ENCODE peak calls at places on chromosomes 1 and 21, in four cellular contexts. One of them, this sample, is unnamed.

GRCh38 chr1:208533746-208534603 is 289.8 kb upstream of the PLXNA2 start:
- DNase-seq in CD8-positive, alpha-beta T cell: no peak
- DNase-seq in brain microvascular endothelial cell: no peak
- DNase-seq in cardiac fibroblast: no peak
- DNase-seq in this sample: no peak

GRCh38 chr1:201252833-201253810 is 30.2 kb upstream of the PKP1 start:
- DNase-seq in CD8-positive, alpha-beta T cell: no peak
- DNase-seq in brain microvascular endothelial cell: no peak
- DNase-seq in cardiac fibroblast: no peak
- DNase-seq in this sample: no peak

GRCh38 chr1:44084998-44085675 is 33.5 kb upstream of the KLF17 start:
- DNase-seq in CD8-positive, alpha-beta T cell: no peak
- DNase-seq in brain microvascular endothelial cell: peak; percentile 67
- DNase-seq in cardiac fibroblast: peak; percentile 87
- DNase-seq in this sample: peak; percentile 72

GRCh38 chr1:7478797-7479499 is 292.1 kb upstream of the VAMP3 start:
- DNase-seq in CD8-positive, alpha-beta T cell: no peak
- DNase-seq in brain microvascular endothelial cell: peak; percentile 94
- DNase-seq in cardiac fibroblast: peak; percentile 85
- DNase-seq in this sample: peak; percentile 88

GRCh38 chr1:243471754-243472725 is 216.2 kb downstream of the SDCCAG8 start:
- DNase-seq in CD8-positive, alpha-beta T cell: no peak
- DNase-seq in brain microvascular endothelial cell: no peak
- DNase-seq in cardiac fibroblast: no peak
- DNase-seq in this sample: peak; percentile 47

GRCh38 chr1:37676281-37677243 is 15.8 kb upstream of the CDCA8 start:
- DNase-seq in CD8-positive, alpha-beta T cell: no peak
- DNase-seq in brain microvascular endothelial cell: no peak
- DNase-seq in cardiac fibroblast: no peak
- DNase-seq in this sample: no peak

GRCh38 chr21:21412096-21412495 is 413.9 kb downstream of the NCAM2 start:
- DNase-seq in CD8-positive, alpha-beta T cell: no peak
- DNase-seq in brain microvascular endothelial cell: no peak
- DNase-seq in cardiac fibroblast: no peak
- DNase-seq in this sample: no peak

GRCh38 chr1:29824025-29824424 is 587.7 kb downstream of the PTPRU start:
- DNase-seq in CD8-positive, alpha-beta T cell: peak; percentile 25
- DNase-seq in brain microvascular endothelial cell: no peak
- DNase-seq in cardiac fibroblast: no peak
- DNase-seq in this sample: no peak

GRCh38 chr1:116764466-116764896 is 10.3 kb downstream of the CD2 start:
- DNase-seq in CD8-positive, alpha-beta T cell: no peak
- DNase-seq in brain microvascular endothelial cell: no peak
- DNase-seq in cardiac fibroblast: no peak
- DNase-seq in this sample: no peak

GRCh38 chr1:15056515-15057285 is 96.8 kb upstream of the TMEM51 start:
- DNase-seq in CD8-positive, alpha-beta T cell: no peak
- DNase-seq in brain microvascular endothelial cell: peak; percentile 38
- DNase-seq in cardiac fibroblast: peak; percentile 35
- DNase-seq in this sample: peak; percentile 43

GRCh38 chr1:9101510-9102146 is 27.3 kb downstream of the GPR157 start:
- DNase-seq in CD8-positive, alpha-beta T cell: no peak
- DNase-seq in brain microvascular endothelial cell: peak; percentile 63
- DNase-seq in cardiac fibroblast: peak; percentile 78
- DNase-seq in this sample: peak; percentile 60

GRCh38 chr1:78070758-78071157 is 25.0 kb downstream of the GIPC2 start:
- DNase-seq in CD8-positive, alpha-beta T cell: no peak
- DNase-seq in brain microvascular endothelial cell: peak; percentile 70
- DNase-seq in cardiac fibroblast: peak; percentile 50
- DNase-seq in this sample: peak; percentile 88

GRCh38 chr1:235054466-235054865 is 74.2 kb downstream of the TOMM20 start:
- DNase-seq in CD8-positive, alpha-beta T cell: no peak
- DNase-seq in brain microvascular endothelial cell: no peak
- DNase-seq in cardiac fibroblast: no peak
- DNase-seq in this sample: no peak

GRCh38 chr1:155706101-155706619 is 17.3 kb downstream of the DAP3 start:
- DNase-seq in CD8-positive, alpha-beta T cell: no peak
- DNase-seq in brain microvascular endothelial cell: peak; percentile 75
- DNase-seq in cardiac fibroblast: peak; percentile 35
- DNase-seq in this sample: peak; percentile 59

GRCh38 chr21:42221581-42222345 is 2.8 kb downstream of the ABCG1 start:
- DNase-seq in CD8-positive, alpha-beta T cell: no peak
- DNase-seq in brain microvascular endothelial cell: peak; percentile 74
- DNase-seq in cardiac fibroblast: peak; percentile 86
- DNase-seq in this sample: peak; percentile 27

GRCh38 chr1:186066411-186066810 is 308.6 kb downstream of the TPR start:
- DNase-seq in CD8-positive, alpha-beta T cell: no peak
- DNase-seq in brain microvascular endothelial cell: no peak
- DNase-seq in cardiac fibroblast: no peak
- DNase-seq in this sample: no peak

GRCh38 chr1:161001537-161001936 is 19.4 kb downstream of the F11R start:
- DNase-seq in CD8-positive, alpha-beta T cell: no peak
- DNase-seq in brain microvascular endothelial cell: no peak
- DNase-seq in cardiac fibroblast: peak; percentile 26
- DNase-seq in this sample: no peak

GRCh38 chr1:109923131-109923945 is 12.7 kb downstream of the CSF1 start:
- DNase-seq in CD8-positive, alpha-beta T cell: no peak
- DNase-seq in brain microvascular endothelial cell: no peak
- DNase-seq in cardiac fibroblast: no peak
- DNase-seq in this sample: no peak

GRCh38 chr1:65065535-65066378 is 82.2 kb upstream of the AK4 start:
- DNase-seq in CD8-positive, alpha-beta T cell: peak; percentile 50
- DNase-seq in brain microvascular endothelial cell: no peak
- DNase-seq in cardiac fibroblast: peak; percentile 19
- DNase-seq in this sample: no peak

GRCh38 chr1:117258791-117259190 is 48.1 kb upstream of the VTCN1 start:
- DNase-seq in CD8-positive, alpha-beta T cell: no peak
- DNase-seq in brain microvascular endothelial cell: no peak
- DNase-seq in cardiac fibroblast: no peak
- DNase-seq in this sample: no peak

GRCh38 chr1:189620471-189620870 is 857.2 kb downstream of the BRINP3 start:
- DNase-seq in CD8-positive, alpha-beta T cell: no peak
- DNase-seq in brain microvascular endothelial cell: no peak
- DNase-seq in cardiac fibroblast: no peak
- DNase-seq in this sample: no peak

GRCh38 chr1:205491794-205492193 is 12.7 kb upstream of the CDK18 start:
- DNase-seq in CD8-positive, alpha-beta T cell: no peak
- DNase-seq in brain microvascular endothelial cell: no peak
- DNase-seq in cardiac fibroblast: peak; percentile 31
- DNase-seq in this sample: no peak

GRCh38 chr1:167532375-167532774 is 14.0 kb upstream of the CD247 start:
- DNase-seq in CD8-positive, alpha-beta T cell: no peak
- DNase-seq in brain microvascular endothelial cell: no peak
- DNase-seq in cardiac fibroblast: no peak
- DNase-seq in this sample: no peak

GRCh38 chr1:42888013-42888633 is 41.7 kb downstream of the ZNF691 start:
- DNase-seq in CD8-positive, alpha-beta T cell: no peak
- DNase-seq in brain microvascular endothelial cell: no peak
- DNase-seq in cardiac fibroblast: no peak
- DNase-seq in this sample: no peak

GRCh38 chr1:116724765-116725375 is 29.4 kb upstream of the CD2 start:
- DNase-seq in CD8-positive, alpha-beta T cell: peak; percentile 81
- DNase-seq in brain microvascular endothelial cell: peak; percentile 63
- DNase-seq in cardiac fibroblast: peak; percentile 72
- DNase-seq in this sample: peak; percentile 63

GRCh38 chr1:24400065-24400464 is 13.5 kb downstream of the STPG1 start:
- DNase-seq in CD8-positive, alpha-beta T cell: no peak
- DNase-seq in brain microvascular endothelial cell: no peak
- DNase-seq in cardiac fibroblast: no peak
- DNase-seq in this sample: no peak

GRCh38 chr21:33359446-33359845 is 34.7 kb downstream of the IFNAR1 start:
- DNase-seq in CD8-positive, alpha-beta T cell: no peak
- DNase-seq in brain microvascular endothelial cell: no peak
- DNase-seq in cardiac fibroblast: no peak
- DNase-seq in this sample: no peak

GRCh38 chr1:15213333-15213732 is 33.7 kb upstream of the FHAD1 start:
- DNase-seq in CD8-positive, alpha-beta T cell: no peak
- DNase-seq in brain microvascular endothelial cell: no peak
- DNase-seq in cardiac fibroblast: peak; percentile 63
- DNase-seq in this sample: peak; percentile 22

GRCh38 chr1:116785006-116785405 is 30.8 kb downstream of the CD2 start:
- DNase-seq in CD8-positive, alpha-beta T cell: no peak
- DNase-seq in brain microvascular endothelial cell: no peak
- DNase-seq in cardiac fibroblast: no peak
- DNase-seq in this sample: no peak

GRCh38 chr1:42379794-42380616 is 587 bp upstream of the RIMKLA start:
- DNase-seq in CD8-positive, alpha-beta T cell: no peak
- DNase-seq in brain microvascular endothelial cell: peak; percentile 7
- DNase-seq in cardiac fibroblast: peak; percentile 17
- DNase-seq in this sample: peak; percentile 17

GRCh38 chr1:94807742-94808491 is 12.2 kb upstream of the SLC44A3 start:
- DNase-seq in CD8-positive, alpha-beta T cell: no peak
- DNase-seq in brain microvascular endothelial cell: peak; percentile 27
- DNase-seq in cardiac fibroblast: no peak
- DNase-seq in this sample: no peak

GRCh38 chr1:33577663-33578062 is 105.2 kb downstream of the ZSCAN20 start:
- DNase-seq in CD8-positive, alpha-beta T cell: no peak
- DNase-seq in brain microvascular endothelial cell: no peak
- DNase-seq in cardiac fibroblast: no peak
- DNase-seq in this sample: no peak

GRCh38 chr1:21323091-21323490 is 32.8 kb upstream of the ECE1 start:
- DNase-seq in CD8-positive, alpha-beta T cell: no peak
- DNase-seq in brain microvascular endothelial cell: no peak
- DNase-seq in cardiac fibroblast: peak; percentile 62
- DNase-seq in this sample: peak; percentile 58

GRCh38 chr1:226569879-226570547 is 21.4 kb downstream of the STUM start:
- DNase-seq in CD8-positive, alpha-beta T cell: peak; percentile 53
- DNase-seq in brain microvascular endothelial cell: no peak
- DNase-seq in cardiac fibroblast: no peak
- DNase-seq in this sample: no peak

GRCh38 chr1:55305735-55306134 is 90.6 kb upstream of the USP24 start:
- DNase-seq in CD8-positive, alpha-beta T cell: no peak
- DNase-seq in brain microvascular endothelial cell: no peak
- DNase-seq in cardiac fibroblast: no peak
- DNase-seq in this sample: no peak

DNA sequence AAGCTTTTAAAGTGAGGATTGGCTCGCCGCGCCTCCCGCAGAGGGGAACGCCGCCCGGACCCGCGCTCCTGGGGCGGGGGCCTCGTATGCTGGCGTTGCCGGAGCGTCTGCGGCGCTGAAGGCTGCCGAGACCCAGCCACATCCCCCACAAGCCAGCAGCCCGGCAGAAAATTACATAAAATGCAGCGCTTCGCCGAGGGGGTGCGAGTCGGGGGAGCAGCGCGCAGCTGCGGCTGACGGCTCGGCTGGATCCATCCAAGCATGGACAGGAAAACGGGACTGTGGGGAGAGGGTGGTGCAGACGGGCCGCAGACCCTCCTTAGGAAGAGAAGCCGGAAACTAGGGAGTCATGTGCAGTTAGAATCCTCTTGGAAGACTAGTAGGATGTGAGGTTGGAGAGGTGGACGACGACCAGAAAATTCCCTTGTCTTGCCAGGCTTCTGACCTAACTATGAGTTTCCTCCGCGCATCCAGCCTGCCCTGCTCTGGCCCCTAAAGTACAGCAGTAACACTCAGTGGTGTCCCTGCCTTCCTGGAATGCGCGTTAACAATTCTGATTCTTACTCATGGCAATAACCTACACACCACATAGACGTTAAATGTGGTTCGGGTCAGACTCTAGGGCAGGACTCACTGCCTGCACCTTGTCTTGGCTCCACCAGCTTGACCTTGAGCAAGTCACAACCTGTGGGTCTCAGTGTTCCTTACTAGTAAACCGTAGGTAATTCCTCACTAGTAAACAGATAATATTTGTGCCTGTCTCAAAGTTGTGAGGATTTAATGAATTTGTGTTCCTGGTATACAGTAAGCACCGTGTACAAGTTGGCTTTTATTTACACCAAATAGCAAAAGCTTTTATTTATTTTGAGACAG is 959 bp upstream of the BRWD1 start:
- DNase-seq in CD8-positive, alpha-beta T cell: no peak
- DNase-seq in brain microvascular endothelial cell: peak; percentile 59
- DNase-seq in cardiac fibroblast: peak; percentile 76
- DNase-seq in this sample: peak; percentile 75
- TF ChIP-seq CTCF in CD8-positive, alpha-beta T cell: no peak
- TF ChIP-seq CTCF in brain microvascular endothelial cell: no peak
- TF ChIP-seq CTCF in cardiac fibroblast: no peak
- TF ChIP-seq CTCF in this sample: no peak

GRCh38 chr1:31575373-31576140 is 758 bp upstream of the TINAGL1 start:
- DNase-seq in CD8-positive, alpha-beta T cell: peak; percentile 41
- DNase-seq in brain microvascular endothelial cell: no peak
- DNase-seq in cardiac fibroblast: no peak
- DNase-seq in this sample: no peak
- H3K4me3 ChIP-seq in CD8-positive, alpha-beta T cell: no peak overlapping the region
- H3K4me3 ChIP-seq in brain microvascular endothelial cell: no peak overlapping the region
- H3K4me3 ChIP-seq in cardiac fibroblast: no peak overlapping the region
- H3K4me3 ChIP-seq in this sample: no peak overlapping the region

DNA sequence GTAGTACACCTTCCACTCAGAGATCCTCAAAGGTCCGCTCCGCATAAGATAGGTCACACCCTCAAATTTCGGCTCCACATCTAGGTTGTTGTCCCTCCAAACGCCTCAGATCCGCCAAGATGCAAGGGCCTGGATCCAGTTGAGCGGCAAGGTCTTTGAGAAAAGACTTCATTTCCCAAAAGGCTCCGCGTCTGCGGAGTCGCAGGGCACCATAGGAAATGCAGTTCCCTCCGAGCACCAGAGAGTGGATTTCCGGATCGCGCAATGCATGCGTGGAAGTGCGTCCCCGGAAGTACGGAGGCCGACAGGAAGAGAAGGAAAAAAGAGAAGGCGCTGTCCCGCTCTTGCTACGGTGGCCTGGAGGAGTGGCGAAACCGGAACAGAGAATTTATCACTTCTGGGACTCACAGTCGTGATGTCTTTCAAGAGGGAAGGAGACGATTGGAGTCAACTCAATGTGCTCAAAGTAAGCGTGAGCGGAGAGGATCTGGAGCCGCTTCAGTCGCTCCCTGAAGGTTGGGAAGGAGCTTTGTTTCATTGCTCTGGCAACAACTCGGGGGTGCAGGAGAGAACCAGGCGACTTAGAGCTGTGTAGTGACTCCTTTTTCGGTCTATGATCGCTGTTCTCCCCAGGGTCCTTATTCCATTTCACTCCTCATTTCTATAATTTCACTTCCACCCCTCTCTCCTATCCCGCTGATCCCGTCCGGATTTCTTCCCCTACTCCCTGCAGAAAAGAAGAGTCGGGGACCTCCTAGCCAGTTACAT is at the start of the genes LYSMD1 and SCNM1:
- DNase-seq in CD8-positive, alpha-beta T cell: peak; percentile 96
- DNase-seq in brain microvascular endothelial cell: peak; percentile 99
- DNase-seq in cardiac fibroblast: peak; percentile 99
- DNase-seq in this sample: peak; percentile 99
- TF ChIP-seq CTCF in CD8-positive, alpha-beta T cell: no peak
- TF ChIP-seq CTCF in brain microvascular endothelial cell: no peak
- TF ChIP-seq CTCF in cardiac fibroblast: no peak
- TF ChIP-seq CTCF in this sample: no peak

GRCh38 chr1:27772071-27772470 is 948 bp upstream of the STX12 start:
- DNase-seq in CD8-positive, alpha-beta T cell: no peak
- DNase-seq in brain microvascular endothelial cell: no peak
- DNase-seq in cardiac fibroblast: peak; percentile 58
- DNase-seq in this sample: peak; percentile 7

GRCh38 chr1:27773732-27774445 is 870 bp downstream of the STX12 start:
- DNase-seq in CD8-positive, alpha-beta T cell: no peak
- DNase-seq in brain microvascular endothelial cell: peak; percentile 6
- DNase-seq in cardiac fibroblast: peak; percentile 33
- DNase-seq in this sample: peak; percentile 45

GRCh38 chr1:27772581-27772931 is 463 bp upstream of the STX12 start:
- DNase-seq in CD8-positive, alpha-beta T cell: no peak
- DNase-seq in brain microvascular endothelial cell: no peak
- DNase-seq in cardiac fibroblast: no peak
- DNase-seq in this sample: no peak

GRCh38 chr1:27772932-27773731 is at the start of gene STX12:
- DNase-seq in CD8-positive, alpha-beta T cell: peak; percentile 98
- DNase-seq in brain microvascular endothelial cell: peak; percentile 99
- DNase-seq in cardiac fibroblast: peak; percentile 100
- DNase-seq in this sample: peak; percentile 100

GRCh38 chr1:27774654-27775053 is 1.6 kb downstream of the STX12 start:
- DNase-seq in CD8-positive, alpha-beta T cell: no peak
- DNase-seq in brain microvascular endothelial cell: no peak
- DNase-seq in cardiac fibroblast: no peak
- DNase-seq in this sample: no peak
- H3K4me3 ChIP-seq in CD8-positive, alpha-beta T cell: no peak overlapping the region
- H3K4me3 ChIP-seq in brain microvascular endothelial cell: no peak overlapping the region
- H3K4me3 ChIP-seq in cardiac fibroblast: peak overlapping the region; percentile 92
- H3K4me3 ChIP-seq in this sample: no peak overlapping the region

This sample was measured in astrocyte of the spinal cord.